ENCODE peak calls at places on chromosome 11, in five cellular contexts. L is K562, V is H1, O is GM12878, N is HepG2. F is an unnamed sample.

GRCh38 chr11:89220684-89221339 is 43.1 kb downstream of the TYR start:
- DNase-seq in L (no peak), V (no peak), O (no peak), N (no peak), F (no peak)

GRCh38 chr11:118152552-118153471 is at the start of gene SCN4B:
- DNase-seq in L (peak; percentile 48), V (peak; percentile 83), O (no peak), N (no peak), F (peak; percentile 56)

GRCh38 chr11:46250071-46251052 is 27.1 kb upstream of the CREB3L1 start:
- DNase-seq in L (peak; percentile 64), V (no peak), O (no peak), N (no peak), F (no peak)

GRCh38 chr11:31887180-31887579 is 76.1 kb upstream of the PAX6 start:
- DNase-seq in L (peak; percentile 54), V (peak; percentile 89), O (no peak), N (no peak), F (peak; percentile 16)

GRCh38 chr11:130675456-130675855 is 227.0 kb downstream of the ADAMTS15 start:
- DNase-seq in L (no peak), V (no peak), O (no peak), N (no peak), F (no peak)

GRCh38 chr11:75896843-75897419 is 81.9 kb downstream of the UVRAG start:
- DNase-seq in L (peak; percentile 42), V (no peak), O (no peak), N (peak; percentile 35), F (peak; percentile 25)

GRCh38 chr11:134341805-134342571 is 10.2 kb downstream of the GLB1L2 start:
- DNase-seq in L (no peak), V (no peak), O (no peak), N (no peak), F (no peak)

GRCh38 chr11:56816259-56816658 is 67.8 kb upstream of the OR9G4 start:
- DNase-seq in L (no peak), V (no peak), O (no peak), N (no peak), F (no peak)

DNA sequence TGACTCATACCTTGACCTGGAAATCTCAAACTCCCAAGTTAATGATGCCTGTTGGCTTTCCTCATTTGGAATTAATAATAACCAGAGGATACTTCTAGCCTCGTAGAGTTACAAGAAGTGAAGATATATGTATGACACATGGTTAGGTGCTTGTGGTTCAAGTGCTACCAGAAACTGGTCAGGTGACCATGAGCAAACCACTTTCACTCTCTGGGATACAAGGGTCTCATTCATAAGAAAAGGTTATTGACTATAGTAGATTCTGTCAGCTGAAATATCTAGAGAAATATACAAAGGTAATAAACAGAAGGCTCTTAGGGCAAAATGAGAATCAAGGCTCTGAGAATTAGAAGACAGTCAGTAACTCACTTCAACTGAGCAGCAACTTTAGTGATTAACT is 233.3 kb downstream of the KCNA4 start:
- DNase-seq in L (no peak), V (no peak), O (no peak), N (no peak), F (no peak)
- TF ChIP-seq HDAC2 in L (no peak), V (no peak), O (no peak), N (no peak), F (no peak)

GRCh38 chr11:119417726-119418540 is 5.0 kb downstream of the THY1 start:
- DNase-seq in L (no peak), V (no peak), O (no peak), N (no peak), F (no peak)
- TF ChIP-seq HDAC2 in L (no peak), V (no peak), O (no peak), N (no peak), F (no peak)

GRCh38 chr11:113470233-113470632 is 5.0 kb downstream of the DRD2 start:
- DNase-seq in L (no peak), V (no peak), O (no peak), N (no peak), F (no peak)

GRCh38 chr11:113462830-113463229 is 12.4 kb downstream of the DRD2 start:
- DNase-seq in L (no peak), V (no peak), O (no peak), N (no peak), F (no peak)

GRCh38 chr11:113468666-113469345 is 6.4 kb downstream of the DRD2 start:
- DNase-seq in L (no peak), V (no peak), O (no peak), N (no peak), F (no peak)

GRCh38 chr11:113464416-113464815 is 10.8 kb downstream of the DRD2 start:
- DNase-seq in L (no peak), V (no peak), O (no peak), N (no peak), F (no peak)

GRCh38 chr11:113465786-113466185 is 9.4 kb downstream of the DRD2 start:
- DNase-seq in L (no peak), V (no peak), O (no peak), N (no peak), F (no peak)
- TF ChIP-seq HDAC2 in L (no peak), V (no peak), O (no peak), N (no peak), F (no peak)

GRCh38 chr11:65896009-65896999 is 3.9 kb downstream of the FOSL1 start:
- DNase-seq in L (no peak), V (no peak), O (no peak), N (no peak), F (no peak)

GRCh38 chr11:65895482-65895981 is 4.7 kb downstream of the FOSL1 start:
- DNase-seq in L (no peak), V (no peak), O (no peak), N (no peak), F (no peak)

GRCh38 chr11:65892661-65893317 is 2.3 kb downstream of the CCDC85B start:
- DNase-seq in L (no peak), V (no peak), O (no peak), N (no peak), F (no peak)

GRCh38 chr11:65891180-65892136 is 985 bp downstream of the CCDC85B start:
- DNase-seq in L (peak; percentile 80), V (peak; percentile 72), O (no peak), N (peak; percentile 78), F (peak; percentile 52)

DNA sequence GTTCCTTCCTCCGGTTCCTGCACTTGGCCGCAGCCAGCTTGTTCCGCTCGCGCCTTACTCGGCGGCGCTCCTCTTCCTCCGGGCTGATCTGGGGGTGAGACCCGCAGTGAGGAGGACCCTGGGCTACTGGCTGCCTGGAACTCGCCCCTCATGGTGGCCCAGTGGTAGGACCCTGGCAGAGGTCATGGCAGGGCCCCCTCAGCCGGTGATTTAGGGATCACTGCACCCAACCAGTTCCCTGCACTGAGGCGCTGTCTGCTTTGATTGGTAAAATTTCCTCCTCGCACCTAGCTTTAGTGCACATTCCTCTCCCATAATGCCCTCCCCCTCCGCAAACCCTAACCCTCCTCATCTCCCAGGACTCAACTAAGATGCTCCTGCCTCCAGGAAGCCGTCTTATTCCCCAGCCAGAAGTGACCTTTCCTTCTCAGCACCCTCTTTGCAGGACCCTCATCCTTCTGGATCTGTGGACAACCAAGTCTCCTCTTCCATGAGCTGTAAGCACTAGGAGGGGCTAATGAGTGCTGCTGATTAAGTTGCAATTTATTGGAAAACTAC is 3.6 kb downstream of the CCDC85B start:
- DNase-seq in L (no peak), V (no peak), O (no peak), N (no peak), F (no peak)
- TF ChIP-seq HDAC2 in L (no peak), V (no peak), O (no peak), N (no peak), F (no peak)

DNA sequence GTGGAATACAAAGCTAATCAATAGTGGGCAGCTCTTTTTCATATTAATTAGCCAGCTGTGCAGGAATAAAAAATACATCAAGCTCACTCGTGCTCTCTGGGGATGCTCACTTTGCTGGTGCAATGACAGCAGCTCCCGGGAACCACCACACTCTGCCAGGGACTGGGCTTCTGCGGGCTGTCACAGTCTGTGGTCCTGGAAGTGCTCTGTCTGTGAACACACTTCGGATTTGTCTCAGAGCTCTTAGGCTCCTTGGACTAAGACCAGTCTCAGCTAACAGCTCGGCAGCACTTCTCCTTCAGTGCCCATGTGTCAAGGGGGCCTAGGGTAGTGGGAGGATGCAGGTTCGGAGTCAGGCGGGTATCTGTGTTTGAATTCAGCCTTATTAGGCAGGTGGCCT is 393.5 kb downstream of the TENM4 start:
- DNase-seq in L (no peak), V (no peak), O (no peak), N (no peak), F (no peak)
- TF ChIP-seq HDAC2 in L (no peak), V (no peak), O (no peak), N (no peak), F (no peak)

GRCh38 chr11:11380883-11381282 is 27.8 kb upstream of the CSNK2A3 start:
- DNase-seq in L (no peak), V (no peak), O (no peak), N (no peak), F (no peak)

GRCh38 chr11:11381471-11382100 is 28.5 kb upstream of the CSNK2A3 start:
- DNase-seq in L (no peak), V (no peak), O (no peak), N (no peak), F (no peak)

GRCh38 chr11:11383995-11384394 is 30.9 kb upstream of the CSNK2A3 start:
- DNase-seq in L (no peak), V (no peak), O (no peak), N (no peak), F (no peak)

GRCh38 chr11:11384829-11385228 is 31.8 kb upstream of the CSNK2A3 start:
- DNase-seq in L (no peak), V (no peak), O (no peak), N (no peak), F (no peak)

DNA sequence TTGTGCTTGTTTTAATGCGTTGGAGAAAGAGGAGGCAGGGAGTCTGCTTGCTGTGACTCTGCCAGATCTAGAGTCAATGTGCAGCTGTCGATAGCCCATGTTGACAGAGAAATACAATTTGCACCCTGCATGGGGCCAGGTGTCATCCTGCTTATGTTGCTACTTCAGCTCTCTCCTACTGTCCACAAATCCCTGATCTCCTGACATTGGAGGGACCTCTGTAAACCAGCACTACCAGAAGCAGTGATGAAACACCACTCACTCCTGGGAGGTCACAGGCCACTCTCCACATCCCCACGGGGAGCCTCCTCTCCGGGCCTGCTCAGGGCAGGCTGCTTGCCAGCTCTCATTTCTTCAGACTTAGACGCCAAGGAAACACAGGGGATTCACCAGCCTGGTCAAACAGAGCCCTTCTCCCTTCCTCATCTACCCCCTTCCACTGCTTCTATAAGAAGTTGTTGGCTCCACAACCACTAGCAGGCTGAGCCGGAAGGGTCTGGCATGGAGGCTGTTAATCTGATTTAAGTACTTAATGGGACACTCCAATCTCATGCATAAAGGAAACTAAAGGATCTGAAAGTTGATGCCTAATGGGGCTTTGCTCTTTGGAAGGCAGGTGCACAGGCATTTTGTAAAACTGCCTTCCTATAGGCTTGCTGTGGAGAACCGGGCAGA is 29.9 kb upstream of the CSNK2A3 start:
- DNase-seq in L (no peak), V (no peak), O (no peak), N (no peak), F (no peak)
- TF ChIP-seq HDAC2 in L (no peak), V (no peak), O (no peak), N (no peak), F (no peak)

F was measured in A549.